ENCODE peak calls at places on chromosomes 13 and 19, in seven cellular contexts. T is suprapubic skin, G is endothelial cell of umbilical vein, C is GM12891, J is prostate gland, B is breast epithelium, W is transverse colon. H is an unnamed sample.

GRCh38 chr13:79642596-79642995 is 161.6 kb downstream of the NDFIP2 start:
- DNase-seq in J (no peak), B (no peak), T (no peak), G (no peak), W (no peak), C (no peak), H (no peak)

GRCh38 chr13:39816936-39817335 is 161.5 kb downstream of the COG6 start:
- DNase-seq in T (no peak), G (no peak), W (no peak), J (no peak), B (no peak), C (no peak), H (no peak)

GRCh38 chr13:33289966-33290365 is 4.4 kb upstream of the STARD13 start:
- DNase-seq in W (no peak), B (no peak), J (no peak), T (no peak), C (no peak), G (no peak), H (no peak)

GRCh38 chr19:50890422-50891252 is 17.4 kb downstream of the KLK2 start:
- DNase-seq in B (no peak), G (no peak), J (no peak), T (no peak), W (no peak), C (no peak), H (no peak)

GRCh38 chr13:95784891-95785290 is 108.0 kb downstream of the DNAJC3 start:
- DNase-seq in J (no peak), T (no peak), W (no peak), G (no peak), B (no peak), C (no peak), H (no peak)

GRCh38 chr13:94249512-94249911 is 230.0 kb downstream of the DCT start:
- DNase-seq in C (no peak), G (no peak), T (no peak), J (no peak), B (no peak), W (no peak), H (no peak)

GRCh38 chr13:110537116-110537515 is 24.4 kb downstream of the RAB20 start:
- DNase-seq in C (no peak), W (no peak), J (no peak), T (no peak), B (no peak), G (no peak), H (no peak)

GRCh38 chr19:58356971-58357797 is 3.9 kb upstream of the A1BG start:
- DNase-seq in T (no peak), C (no peak), W (no peak), G (no peak), B (no peak), J (no peak), H (no peak)

GRCh38 chr19:9586764-9587163 is 2.5 kb upstream of the ZNF121 start:
- DNase-seq in J (peak), T (peak), B (peak), W (peak), C (no peak), G (peak), H (no peak)

GRCh38 chr19:38817081-38817480 is 4.3 kb upstream of the LGALS4 start:
- DNase-seq in J (no peak), C (no peak), G (no peak), B (no peak), T (no peak), W (no peak), H (no peak)

GRCh38 chr13:81686877-81687276 is 1346.0 kb upstream of the SPRY2 start:
- DNase-seq in J (no peak), W (no peak), T (no peak), C (no peak), G (no peak), B (no peak), H (no peak)

GRCh38 chr19:1592755-1593628 is at the start of gene MBD3:
- DNase-seq in G (peak), C (peak), W (peak), T (peak), B (peak), J (peak), H (peak)
- TF ChIP-seq POLR2A in G (peak), C (peak), W (peak), T (no peak), B (peak), J (peak), H (peak)

GRCh38 chr19:1167687-1168561 is 6.1 kb downstream of the SBNO2 start:
- DNase-seq in J (no peak), C (no peak), G (no peak), T (peak), B (no peak), W (no peak), H (no peak)
- TF ChIP-seq POLR2AphosphoS5 in J (no peak), C (no peak), G (no peak), T (no peak), B (no peak), W (no peak), H (no peak)

DNA sequence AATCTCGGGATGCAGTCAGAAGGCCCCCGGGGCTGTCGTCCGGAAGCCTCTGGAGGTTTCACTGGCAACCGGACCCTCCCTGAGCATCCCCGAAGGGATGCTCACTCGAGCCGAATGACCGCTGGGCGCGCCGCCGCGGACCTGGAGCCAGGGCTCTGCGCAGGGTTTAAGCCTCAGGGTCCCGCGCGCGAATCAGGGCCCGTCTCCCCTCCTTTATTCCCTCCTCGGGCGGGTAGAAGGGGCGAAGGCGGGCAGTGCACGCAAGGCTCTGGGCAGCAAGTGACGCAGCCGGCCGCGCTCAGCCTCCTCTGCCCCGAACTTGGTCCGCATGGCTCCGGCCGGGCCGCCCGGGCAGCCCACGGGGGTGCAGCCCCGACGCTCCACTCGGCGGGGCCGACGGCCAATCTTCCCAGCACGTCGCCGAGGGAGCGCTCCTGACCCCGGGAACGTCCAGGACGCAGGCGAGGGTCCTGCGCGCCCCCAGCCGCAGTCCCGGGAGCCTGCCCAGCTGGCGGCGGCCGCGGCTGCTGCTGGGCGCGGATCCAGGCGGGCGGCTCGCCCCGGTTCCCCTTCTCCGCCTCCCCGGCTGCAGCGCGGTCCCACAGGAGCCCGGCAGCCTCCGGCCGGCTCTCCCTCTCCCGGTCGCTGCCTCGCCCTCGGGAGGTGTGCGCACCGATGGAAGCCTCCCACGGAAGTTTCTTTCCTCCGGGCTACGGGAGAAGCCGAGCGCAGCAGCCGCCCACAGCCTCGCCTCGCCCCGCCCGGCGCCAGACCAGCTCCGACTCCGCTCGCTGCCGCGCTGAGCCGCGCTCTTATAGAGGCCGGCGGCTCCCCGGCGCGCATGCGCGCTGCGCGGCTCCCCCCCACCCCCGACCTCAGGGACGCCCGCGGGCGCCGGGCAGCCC is at the start of gene SHISA2:
- DNase-seq in B (no peak), G (peak), W (no peak), J (peak), C (no peak), T (no peak), H (peak)
- TF ChIP-seq POLR2A in B (no peak), G (peak), W (peak), J (peak), C (no peak), T (no peak), H (no peak)

DNA sequence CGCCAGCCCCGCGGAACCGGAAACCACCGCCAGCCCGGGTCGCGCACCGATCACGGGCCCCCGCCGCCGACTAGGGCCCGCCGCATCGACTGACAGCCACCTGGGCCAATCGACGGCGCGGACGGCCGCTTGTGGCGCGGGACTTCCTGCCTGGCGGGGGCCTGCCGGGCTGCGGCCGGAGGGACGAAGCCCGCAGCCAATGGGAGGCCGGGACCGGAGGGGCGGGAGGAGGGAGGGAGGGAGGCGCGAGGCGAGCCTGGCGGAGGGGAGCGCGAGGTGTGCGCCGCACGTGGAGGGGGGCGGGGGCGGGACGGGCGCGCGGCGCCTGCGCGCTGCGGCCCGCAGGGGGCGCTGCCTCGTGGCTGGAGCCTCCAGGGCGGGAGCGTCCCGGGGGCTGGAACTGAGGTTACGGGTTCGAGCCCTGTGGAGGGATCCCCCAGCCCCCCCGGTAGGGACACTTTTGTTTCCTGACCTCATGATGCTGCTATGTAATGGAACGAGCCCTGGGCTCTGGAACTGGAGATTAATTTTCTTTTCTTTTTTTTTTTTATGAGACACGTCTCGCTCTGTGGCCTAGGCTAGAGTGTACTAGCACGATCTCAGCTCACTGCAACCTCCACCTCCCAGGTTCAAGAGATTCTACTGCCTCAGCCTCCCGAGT is at the start of gene MLLT1:
- DNase-seq in B (peak), C (peak), G (peak), T (peak), J (peak), W (peak), H (peak)
- TF ChIP-seq POLR2AphosphoS5 in B (no peak), C (no peak), G (peak), T (no peak), J (peak), W (no peak), H (no peak)

H was measured in GM12892.